ENCODE peak calls at places on chromosomes 16 and 17, in eight cellular contexts. One of them, this sample, is unnamed.

GRCh38 chr16:76532188-76532973 is 255.2 kb downstream of the CNTNAP4 start:
- DNase-seq in stimulated activated CD8-positive, alpha-beta memory T cell treated with anti-CD3 and anti-CD28 coated beads, Interleukin-2, amount 100 ng/mL, for 48 hours: no peak
- DNase-seq in activated CD4-positive, alpha-beta T cell treated with anti-CD3 and anti-CD28 coated beads for 4 hours: no peak
- DNase-seq in activated T-cell treated with anti-CD3 and anti-CD28 coated beads, Interleukin-2, amount 50 U/mL, for 48 hours: no peak
- DNase-seq in T follicular helper cell: no peak
- DNase-seq in AG04450: no peak
- DNase-seq in sigmoid colon: no peak
- DNase-seq in ureter: no peak
- DNase-seq in this sample: no peak

GRCh38 chr17:82238562-82239201 is 9.8 kb downstream of the SLC16A3 start:
- DNase-seq in stimulated activated CD8-positive, alpha-beta memory T cell treated with anti-CD3 and anti-CD28 coated beads, Interleukin-2, amount 100 ng/mL, for 48 hours: no peak
- DNase-seq in sigmoid colon: peak
- DNase-seq in AG04450: no peak
- DNase-seq in ureter: peak
- DNase-seq in activated T-cell treated with anti-CD3 and anti-CD28 coated beads, Interleukin-2, amount 50 U/mL, for 48 hours: peak
- DNase-seq in activated CD4-positive, alpha-beta T cell treated with anti-CD3 and anti-CD28 coated beads for 4 hours: peak
- DNase-seq in T follicular helper cell: peak
- DNase-seq in this sample: peak

GRCh38 chr17:18933102-18934058 is 18.6 kb upstream of the SLC5A10 start:
- DNase-seq in sigmoid colon: no peak
- DNase-seq in AG04450: no peak
- DNase-seq in T follicular helper cell: no peak
- DNase-seq in stimulated activated CD8-positive, alpha-beta memory T cell treated with anti-CD3 and anti-CD28 coated beads, Interleukin-2, amount 100 ng/mL, for 48 hours: no peak
- DNase-seq in ureter: no peak
- DNase-seq in activated CD4-positive, alpha-beta T cell treated with anti-CD3 and anti-CD28 coated beads for 4 hours: no peak
- DNase-seq in activated T-cell treated with anti-CD3 and anti-CD28 coated beads, Interleukin-2, amount 50 U/mL, for 48 hours: no peak
- DNase-seq in this sample: no peak

GRCh38 chr17:72591500-72592241 is 470.9 kb downstream of the SOX9 start:
- DNase-seq in ureter: no peak
- DNase-seq in T follicular helper cell: no peak
- DNase-seq in activated CD4-positive, alpha-beta T cell treated with anti-CD3 and anti-CD28 coated beads for 4 hours: peak
- DNase-seq in stimulated activated CD8-positive, alpha-beta memory T cell treated with anti-CD3 and anti-CD28 coated beads, Interleukin-2, amount 100 ng/mL, for 48 hours: no peak
- DNase-seq in AG04450: no peak
- DNase-seq in sigmoid colon: no peak
- DNase-seq in activated T-cell treated with anti-CD3 and anti-CD28 coated beads, Interleukin-2, amount 50 U/mL, for 48 hours: no peak
- DNase-seq in this sample: no peak

GRCh38 chr16:54280751-54281150 is 5.8 kb downstream of the IRX3 start:
- DNase-seq in stimulated activated CD8-positive, alpha-beta memory T cell treated with anti-CD3 and anti-CD28 coated beads, Interleukin-2, amount 100 ng/mL, for 48 hours: no peak
- DNase-seq in AG04450: no peak
- DNase-seq in activated T-cell treated with anti-CD3 and anti-CD28 coated beads, Interleukin-2, amount 50 U/mL, for 48 hours: no peak
- DNase-seq in ureter: no peak
- DNase-seq in activated CD4-positive, alpha-beta T cell treated with anti-CD3 and anti-CD28 coated beads for 4 hours: no peak
- DNase-seq in sigmoid colon: no peak
- DNase-seq in T follicular helper cell: no peak
- DNase-seq in this sample: no peak

GRCh38 chr16:14364386-14365199 is 265.5 kb downstream of the PARN start:
- DNase-seq in ureter: peak
- DNase-seq in AG04450: peak
- DNase-seq in activated T-cell treated with anti-CD3 and anti-CD28 coated beads, Interleukin-2, amount 50 U/mL, for 48 hours: no peak
- DNase-seq in stimulated activated CD8-positive, alpha-beta memory T cell treated with anti-CD3 and anti-CD28 coated beads, Interleukin-2, amount 100 ng/mL, for 48 hours: no peak
- DNase-seq in sigmoid colon: no peak
- DNase-seq in activated CD4-positive, alpha-beta T cell treated with anti-CD3 and anti-CD28 coated beads for 4 hours: no peak
- DNase-seq in T follicular helper cell: no peak
- DNase-seq in this sample: no peak

GRCh38 chr17:14784997-14785696 is 480.0 kb downstream of the PMP22 start:
- DNase-seq in activated CD4-positive, alpha-beta T cell treated with anti-CD3 and anti-CD28 coated beads for 4 hours: peak
- DNase-seq in T follicular helper cell: peak
- DNase-seq in sigmoid colon: no peak
- DNase-seq in activated T-cell treated with anti-CD3 and anti-CD28 coated beads, Interleukin-2, amount 50 U/mL, for 48 hours: peak
- DNase-seq in AG04450: no peak
- DNase-seq in stimulated activated CD8-positive, alpha-beta memory T cell treated with anti-CD3 and anti-CD28 coated beads, Interleukin-2, amount 100 ng/mL, for 48 hours: no peak
- DNase-seq in ureter: no peak
- DNase-seq in this sample: no peak

GRCh38 chr16:84294196-84295142 is at the start of gene WFDC1:
- DNase-seq in ureter: peak
- DNase-seq in stimulated activated CD8-positive, alpha-beta memory T cell treated with anti-CD3 and anti-CD28 coated beads, Interleukin-2, amount 100 ng/mL, for 48 hours: no peak
- DNase-seq in activated T-cell treated with anti-CD3 and anti-CD28 coated beads, Interleukin-2, amount 50 U/mL, for 48 hours: no peak
- DNase-seq in AG04450: no peak
- DNase-seq in activated CD4-positive, alpha-beta T cell treated with anti-CD3 and anti-CD28 coated beads for 4 hours: no peak
- DNase-seq in sigmoid colon: peak
- DNase-seq in T follicular helper cell: no peak
- DNase-seq in this sample: no peak

GRCh38 chr16:88633684-88634140 is 4.7 kb upstream of the IL17C start:
- DNase-seq in activated T-cell treated with anti-CD3 and anti-CD28 coated beads, Interleukin-2, amount 50 U/mL, for 48 hours: peak
- DNase-seq in sigmoid colon: no peak
- DNase-seq in T follicular helper cell: peak
- DNase-seq in stimulated activated CD8-positive, alpha-beta memory T cell treated with anti-CD3 and anti-CD28 coated beads, Interleukin-2, amount 100 ng/mL, for 48 hours: peak
- DNase-seq in activated CD4-positive, alpha-beta T cell treated with anti-CD3 and anti-CD28 coated beads for 4 hours: peak
- DNase-seq in AG04450: no peak
- DNase-seq in ureter: no peak
- DNase-seq in this sample: peak

GRCh38 chr17:82696916-82697807 is 1.3 kb downstream of the RAB40B start:
- DNase-seq in sigmoid colon: no peak
- DNase-seq in activated CD4-positive, alpha-beta T cell treated with anti-CD3 and anti-CD28 coated beads for 4 hours: peak
- DNase-seq in T follicular helper cell: no peak
- DNase-seq in activated T-cell treated with anti-CD3 and anti-CD28 coated beads, Interleukin-2, amount 50 U/mL, for 48 hours: no peak
- DNase-seq in stimulated activated CD8-positive, alpha-beta memory T cell treated with anti-CD3 and anti-CD28 coated beads, Interleukin-2, amount 100 ng/mL, for 48 hours: no peak
- DNase-seq in ureter: no peak
- DNase-seq in AG04450: no peak
- DNase-seq in this sample: no peak

GRCh38 chr16:77579283-77579985 is 142.9 kb upstream of the NUDT7 start:
- DNase-seq in activated CD4-positive, alpha-beta T cell treated with anti-CD3 and anti-CD28 coated beads for 4 hours: no peak
- DNase-seq in T follicular helper cell: no peak
- DNase-seq in stimulated activated CD8-positive, alpha-beta memory T cell treated with anti-CD3 and anti-CD28 coated beads, Interleukin-2, amount 100 ng/mL, for 48 hours: no peak
- DNase-seq in AG04450: no peak
- DNase-seq in activated T-cell treated with anti-CD3 and anti-CD28 coated beads, Interleukin-2, amount 50 U/mL, for 48 hours: no peak
- DNase-seq in sigmoid colon: no peak
- DNase-seq in ureter: no peak
- DNase-seq in this sample: no peak

GRCh38 chr16:30837904-30838303 is 50.9 kb upstream of the ZNF629 start:
- DNase-seq in T follicular helper cell: no peak
- DNase-seq in sigmoid colon: no peak
- DNase-seq in AG04450: no peak
- DNase-seq in ureter: no peak
- DNase-seq in activated T-cell treated with anti-CD3 and anti-CD28 coated beads, Interleukin-2, amount 50 U/mL, for 48 hours: no peak
- DNase-seq in stimulated activated CD8-positive, alpha-beta memory T cell treated with anti-CD3 and anti-CD28 coated beads, Interleukin-2, amount 100 ng/mL, for 48 hours: no peak
- DNase-seq in activated CD4-positive, alpha-beta T cell treated with anti-CD3 and anti-CD28 coated beads for 4 hours: no peak
- DNase-seq in this sample: no peak

GRCh38 chr17:4236456-4236855 is 27.3 kb downstream of the ANKFY1 start:
- DNase-seq in activated T-cell treated with anti-CD3 and anti-CD28 coated beads, Interleukin-2, amount 50 U/mL, for 48 hours: no peak
- DNase-seq in sigmoid colon: no peak
- DNase-seq in stimulated activated CD8-positive, alpha-beta memory T cell treated with anti-CD3 and anti-CD28 coated beads, Interleukin-2, amount 100 ng/mL, for 48 hours: no peak
- DNase-seq in ureter: no peak
- DNase-seq in AG04450: no peak
- DNase-seq in activated CD4-positive, alpha-beta T cell treated with anti-CD3 and anti-CD28 coated beads for 4 hours: no peak
- DNase-seq in T follicular helper cell: no peak
- DNase-seq in this sample: no peak

GRCh38 chr16:12532871-12533610 is 270.6 kb downstream of the CPPED1 start:
- DNase-seq in activated CD4-positive, alpha-beta T cell treated with anti-CD3 and anti-CD28 coated beads for 4 hours: peak
- DNase-seq in T follicular helper cell: no peak
- DNase-seq in activated T-cell treated with anti-CD3 and anti-CD28 coated beads, Interleukin-2, amount 50 U/mL, for 48 hours: peak
- DNase-seq in AG04450: no peak
- DNase-seq in stimulated activated CD8-positive, alpha-beta memory T cell treated with anti-CD3 and anti-CD28 coated beads, Interleukin-2, amount 100 ng/mL, for 48 hours: no peak
- DNase-seq in ureter: no peak
- DNase-seq in sigmoid colon: no peak
- DNase-seq in this sample: peak

GRCh38 chr16:46688101-46688656 is 799 bp downstream of the VPS35 start:
- DNase-seq in sigmoid colon: no peak
- DNase-seq in AG04450: no peak
- DNase-seq in activated T-cell treated with anti-CD3 and anti-CD28 coated beads, Interleukin-2, amount 50 U/mL, for 48 hours: no peak
- DNase-seq in T follicular helper cell: no peak
- DNase-seq in stimulated activated CD8-positive, alpha-beta memory T cell treated with anti-CD3 and anti-CD28 coated beads, Interleukin-2, amount 100 ng/mL, for 48 hours: no peak
- DNase-seq in activated CD4-positive, alpha-beta T cell treated with anti-CD3 and anti-CD28 coated beads for 4 hours: no peak
- DNase-seq in ureter: peak
- DNase-seq in this sample: no peak